ENCODE peak calls at places on chromosomes 12 and 14, in six cellular contexts. N is Peyer's patch, Z is prostate gland, E is SK-N-SH, K is left lung, C is mesothelial cell of epicardium. O is an unnamed sample.

GRCh38 chr12:72277415-72277814 is 5.2 kb downstream of the TRHDE start:
- DNase-seq in N (no peak), Z (no peak), E (no peak), K (no peak), C (no peak), O (no peak)

GRCh38 chr12:58452546-58452945 is 467.8 kb downstream of the LRIG3 start:
- DNase-seq in N (no peak), Z (no peak), E (no peak), K (no peak), C (no peak), O (no peak)

GRCh38 chr12:34343345-34343744 is 321.0 kb downstream of the ALG10 start:
- DNase-seq in N (no peak), Z (no peak), E (peak), K (no peak), C (no peak), O (no peak)

GRCh38 chr12:132218915-132219314 is 74.7 kb downstream of the NOC4L start:
- DNase-seq in N (no peak), Z (no peak), E (peak), K (no peak), C (no peak), O (no peak)

GRCh38 chr12:128783129-128783574 is 40.6 kb downstream of the SLC15A4 start:
- DNase-seq in N (no peak), Z (no peak), E (no peak), K (no peak), C (no peak), O (no peak)

GRCh38 chr14:99513946-99514551 is 32.8 kb downstream of the CCNK start:
- DNase-seq in N (no peak), Z (no peak), E (peak), K (peak), C (no peak), O (no peak)

GRCh38 chr14:66746316-66747006 is 238.5 kb downstream of the GPHN start:
- DNase-seq in N (no peak), Z (no peak), E (peak), K (no peak), C (no peak), O (no peak)

GRCh38 chr14:102545461-102546265 is 36.1 kb upstream of the ANKRD9 start:
- DNase-seq in N (no peak), Z (no peak), E (peak), K (no peak), C (no peak), O (peak)

GRCh38 chr12:5580911-5581488 is 149.1 kb downstream of the NTF3 start:
- DNase-seq in N (no peak), Z (no peak), E (no peak), K (no peak), C (no peak), O (no peak)

GRCh38 chr12:15472036-15472435 is 149.7 kb downstream of the PTPRO start:
- DNase-seq in N (no peak), Z (no peak), E (no peak), K (no peak), C (no peak), O (no peak)

GRCh38 chr12:26929590-26929989 is 8.2 kb downstream of the INTS13 start:
- DNase-seq in N (no peak), Z (no peak), E (no peak), K (no peak), C (no peak), O (no peak)

GRCh38 chr12:82910246-82910893 is 223.7 kb downstream of the TMTC2 start:
- DNase-seq in N (no peak), Z (no peak), E (no peak), K (no peak), C (no peak), O (peak)

GRCh38 chr12:95259368-95259767 is 41.8 kb downstream of the VEZT start:
- DNase-seq in N (no peak), Z (peak), E (no peak), K (no peak), C (no peak), O (no peak)

GRCh38 chr14:35385042-35385839 is 19.3 kb downstream of the NFKBIA start:
- DNase-seq in N (no peak), Z (peak), E (peak), K (peak), C (no peak), O (no peak)

GRCh38 chr14:102694530-102695171 is 82.6 kb upstream of the TRAF3 start:
- DNase-seq in N (peak), Z (peak), E (peak), K (no peak), C (peak), O (peak)

GRCh38 chr12:102927220-102927619 is 10.2 kb upstream of the PAH start:
- DNase-seq in N (no peak), Z (no peak), E (no peak), K (no peak), C (no peak), O (no peak)

GRCh38 chr12:57899010-57899662 is 42.2 kb upstream of the ATP23 start:
- DNase-seq in N (peak), Z (peak), E (no peak), K (peak), C (no peak), O (no peak)

GRCh38 chr14:90658541-90658967 is 157.7 kb downstream of the TTC7B start:
- DNase-seq in N (no peak), Z (no peak), E (no peak), K (peak), C (no peak), O (no peak)

GRCh38 chr14:94536836-94537235 is 24.4 kb upstream of the SERPINA4 start:
- DNase-seq in N (no peak), Z (no peak), E (no peak), K (no peak), C (peak), O (no peak)

GRCh38 chr12:41983394-41983793 is 161.3 kb downstream of the GXYLT1 start:
- DNase-seq in N (no peak), Z (no peak), E (no peak), K (no peak), C (no peak), O (no peak)

GRCh38 chr14:100092832-100093231 is 27.6 kb downstream of the EVL start:
- DNase-seq in N (no peak), Z (no peak), E (no peak), K (no peak), C (no peak), O (no peak)

GRCh38 chr14:81384900-81385299 is 15.2 kb downstream of the STON2 start:
- DNase-seq in N (no peak), Z (no peak), E (no peak), K (no peak), C (no peak), O (no peak)

GRCh38 chr12:12091977-12092663 is 21.4 kb downstream of the BCL2L14 start:
- DNase-seq in N (no peak), Z (no peak), E (peak), K (no peak), C (no peak), O (no peak)

GRCh38 chr12:65858831-65859230 is 34.5 kb downstream of the HMGA2 start:
- DNase-seq in N (no peak), Z (no peak), E (no peak), K (no peak), C (no peak), O (no peak)

GRCh38 chr12:127241056-127241830 is 1025.7 kb upstream of the TMEM132C start:
- DNase-seq in N (no peak), Z (no peak), E (no peak), K (no peak), C (no peak), O (no peak)

GRCh38 chr14:69877492-69877891 is 1.7 kb upstream of the SMOC1 start:
- DNase-seq in N (no peak), Z (no peak), E (peak), K (no peak), C (no peak), O (no peak)

GRCh38 chr14:97976861-97977260 is 1179.7 kb downstream of the VRK1 start:
- DNase-seq in N (no peak), Z (no peak), E (no peak), K (peak), C (no peak), O (no peak)

GRCh38 chr14:43687866-43688265 is 819.2 kb downstream of the FSCB start:
- DNase-seq in N (no peak), Z (no peak), E (no peak), K (no peak), C (no peak), O (no peak)

DNA sequence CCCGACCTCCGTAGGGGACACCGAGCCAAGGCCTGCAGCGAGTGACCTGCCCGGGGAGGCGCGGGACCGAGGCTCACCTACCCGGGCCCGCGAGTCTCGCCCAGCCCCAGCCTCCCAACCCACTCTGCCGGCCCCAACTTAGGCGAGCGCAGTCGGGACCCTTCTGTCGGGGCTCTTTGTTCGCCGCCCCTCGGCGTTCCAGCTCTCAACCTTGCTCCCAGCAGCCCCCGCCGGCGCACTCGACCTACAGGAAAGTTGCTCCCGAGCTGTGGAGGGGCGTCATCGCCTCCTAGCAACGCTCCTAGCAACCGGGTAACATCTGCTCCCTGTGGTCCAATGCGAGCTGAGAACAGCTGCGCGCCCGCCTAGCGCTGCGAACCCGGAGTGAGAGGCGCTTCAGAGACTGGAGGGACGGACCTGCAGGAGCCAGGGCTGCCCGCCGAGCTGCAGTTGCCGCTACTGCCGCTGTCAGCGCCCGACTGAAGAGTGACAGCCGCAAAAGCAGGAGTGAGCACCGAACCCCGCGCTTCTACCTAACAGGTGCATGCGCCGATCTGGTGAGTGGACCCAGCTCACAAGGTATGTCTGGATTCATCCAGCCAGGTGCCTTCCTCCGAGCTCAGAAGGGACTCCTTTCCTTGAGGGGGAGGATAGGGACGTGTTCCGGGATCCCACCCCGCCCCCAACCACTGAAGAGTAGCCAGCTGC is 354.9 kb downstream of the SNAPC1 start:
- DNase-seq in N (peak), Z (peak), E (peak), K (peak), C (peak), O (peak)
- TF ChIP-seq CTCF in N (peak), Z (no peak), E (peak), K (peak), C (no peak), O (peak)

GRCh38 chr12:51238510-51239334 is at the start of gene DAZAP2:
- DNase-seq in N (peak), Z (peak), E (peak), K (peak), C (peak), O (peak)
- TF ChIP-seq CTCF in N (no peak), Z (peak), E (no peak), K (peak), C (no peak), O (peak)

GRCh38 chr12:121956041-121956341 is 37.6 kb downstream of the CFAP251 start:
- DNase-seq in N (no peak), Z (no peak), E (no peak), K (no peak), C (no peak), O (no peak)
- TF ChIP-seq CTCF in N (no peak), Z (no peak), E (peak), K (no peak), C (no peak), O (peak)

GRCh38 chr12:53868516-53868986 is 70.1 kb upstream of the HOXC13 start:
- DNase-seq in N (no peak), Z (no peak), E (no peak), K (no peak), C (no peak), O (no peak)

GRCh38 chr12:53872367-53872766 is 66.3 kb upstream of the HOXC13 start:
- DNase-seq in N (no peak), Z (no peak), E (no peak), K (no peak), C (no peak), O (no peak)

GRCh38 chr12:53867216-53868012 is 71.2 kb upstream of the HOXC13 start:
- DNase-seq in N (no peak), Z (no peak), E (no peak), K (no peak), C (no peak), O (no peak)

GRCh38 chr12:53869500-53869899 is 69.1 kb upstream of the HOXC13 start:
- DNase-seq in N (no peak), Z (no peak), E (no peak), K (no peak), C (no peak), O (no peak)

DNA sequence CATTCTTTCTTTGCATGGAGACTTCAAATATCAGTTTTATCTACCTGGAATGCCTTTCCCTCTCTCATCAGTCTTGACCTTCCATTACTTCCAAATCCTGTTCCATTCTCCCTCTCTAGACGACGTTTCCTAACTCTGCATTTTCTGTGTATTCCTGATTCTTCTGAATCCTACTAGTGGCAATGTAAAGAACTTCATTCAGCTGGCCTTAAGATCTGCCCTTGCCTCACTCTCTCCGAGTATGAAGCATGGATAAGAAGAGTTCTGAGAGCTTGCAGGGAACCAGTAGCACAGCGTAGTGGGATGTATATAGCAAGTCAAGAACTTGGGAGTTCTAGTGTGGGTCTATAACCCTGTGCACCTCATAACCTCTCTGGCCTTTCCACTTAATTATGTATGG is 68.5 kb upstream of the HOXC13 start:
- DNase-seq in N (no peak), Z (no peak), E (no peak), K (no peak), C (no peak), O (no peak)
- TF ChIP-seq CTCF in N (no peak), Z (no peak), E (no peak), K (no peak), C (no peak), O (no peak)

O was measured in glutamatergic neuron.